ENCODE peak calls at places on chromosomes 3 and 15, in four cellular contexts. One of them, this sample, is unnamed.
A peak's percentile ranks its signal among the peaks of the same experiment; 100 is the strongest.

GRCh38 chr15:49876401-49877038 is 242.5 kb downstream of the ATP8B4 start:
- DNase-seq in GM12878: no peak
- DNase-seq in K562: peak; percentile 8
- DNase-seq in GM12891: no peak
- DNase-seq in this sample: no peak

GRCh38 chr3:161108840-161109239 is 3.7 kb upstream of the B3GALNT1 start:
- DNase-seq in GM12891: no peak
- DNase-seq in K562: no peak
- DNase-seq in GM12878: no peak
- DNase-seq in this sample: no peak

GRCh38 chr15:63447277-63447676 is 57.1 kb upstream of the USP3 start:
- DNase-seq in GM12878: no peak
- DNase-seq in K562: no peak
- DNase-seq in GM12891: no peak
- DNase-seq in this sample: no peak

GRCh38 chr3:45785626-45786150 is 10.6 kb downstream of the SLC6A20 start:
- DNase-seq in GM12878: no peak
- DNase-seq in GM12891: no peak
- DNase-seq in K562: no peak
- DNase-seq in this sample: no peak

GRCh38 chr15:80875568-80875967 is 96.4 kb downstream of the CEMIP start:
- DNase-seq in GM12878: no peak
- DNase-seq in GM12891: no peak
- DNase-seq in K562: no peak
- DNase-seq in this sample: no peak

GRCh38 chr3:33732394-33732793 is 14.3 kb upstream of the CLASP2 start:
- DNase-seq in GM12878: no peak
- DNase-seq in K562: no peak
- DNase-seq in GM12891: no peak
- DNase-seq in this sample: no peak

GRCh38 chr15:68365140-68365745 is 66.7 kb downstream of the ITGA11 start:
- DNase-seq in K562: no peak
- DNase-seq in GM12878: no peak
- DNase-seq in GM12891: no peak
- DNase-seq in this sample: no peak

GRCh38 chr15:41873711-41874110 is 20.1 kb downstream of the SPTBN5 start:
- DNase-seq in GM12878: no peak
- DNase-seq in GM12891: no peak
- DNase-seq in K562: no peak
- DNase-seq in this sample: no peak

GRCh38 chr3:43290961-43291360 is 4.6 kb downstream of the SNRK start:
- DNase-seq in K562: no peak
- DNase-seq in GM12878: no peak
- DNase-seq in GM12891: no peak
- DNase-seq in this sample: no peak

GRCh38 chr15:81492303-81492702 is 118.3 kb upstream of the TMC3 start:
- DNase-seq in K562: no peak
- DNase-seq in GM12891: no peak
- DNase-seq in GM12878: no peak
- DNase-seq in this sample: no peak

GRCh38 chr3:151011427-151011826 is 38.9 kb upstream of the CLRN1 start:
- DNase-seq in GM12891: no peak
- DNase-seq in GM12878: no peak
- DNase-seq in K562: no peak
- DNase-seq in this sample: no peak

GRCh38 chr3:49462222-49462621 is 7.8 kb upstream of the DAG1 start:
- DNase-seq in GM12891: no peak
- DNase-seq in GM12878: no peak
- DNase-seq in K562: peak; percentile 47
- DNase-seq in this sample: no peak

GRCh38 chr3:65245133-65246076 is 557.6 kb upstream of the ADAMTS9 start:
- DNase-seq in K562: no peak
- DNase-seq in GM12878: no peak
- DNase-seq in GM12891: no peak
- DNase-seq in this sample: no peak

GRCh38 chr3:140351466-140351865 is 326.4 kb upstream of the TRIM42 start:
- DNase-seq in GM12878: no peak
- DNase-seq in GM12891: no peak
- DNase-seq in K562: no peak
- DNase-seq in this sample: no peak

GRCh38 chr15:71752604-71753289 is 57.6 kb upstream of the NR2E3 start:
- DNase-seq in GM12891: peak; percentile 37
- DNase-seq in GM12878: no peak
- DNase-seq in K562: no peak
- DNase-seq in this sample: no peak

GRCh38 chr3:61358364-61358763 is 107.1 kb upstream of the FHIT start:
- DNase-seq in K562: no peak
- DNase-seq in GM12878: peak; percentile 76
- DNase-seq in GM12891: peak; percentile 17
- DNase-seq in this sample: peak; percentile 3

GRCh38 chr3:156630081-156630772 is 44.2 kb upstream of the TIPARP start:
- DNase-seq in K562: no peak
- DNase-seq in GM12878: no peak
- DNase-seq in GM12891: no peak
- DNase-seq in this sample: no peak

GRCh38 chr3:15313461-15313860 is 18.9 kb downstream of the SH3BP5 start:
- DNase-seq in GM12891: no peak
- DNase-seq in K562: no peak
- DNase-seq in GM12878: no peak
- DNase-seq in this sample: no peak

GRCh38 chr3:28140664-28141063 is 100.8 kb upstream of the CMC1 start:
- DNase-seq in K562: no peak
- DNase-seq in GM12891: no peak
- DNase-seq in GM12878: no peak
- DNase-seq in this sample: no peak

GRCh38 chr15:63499611-63500010 is 4.8 kb upstream of the USP3 start:
- DNase-seq in GM12878: no peak
- DNase-seq in K562: no peak
- DNase-seq in GM12891: no peak
- DNase-seq in this sample: no peak

GRCh38 chr15:71162309-71162708 is 47.0 kb downstream of the THSD4 start:
- DNase-seq in GM12878: no peak
- DNase-seq in K562: no peak
- DNase-seq in GM12891: no peak
- DNase-seq in this sample: no peak

GRCh38 chr3:108818404-108818803 is 4.2 kb upstream of the TRAT1 start:
- DNase-seq in GM12891: no peak
- DNase-seq in GM12878: no peak
- DNase-seq in K562: no peak
- DNase-seq in this sample: no peak

GRCh38 chr3:26061947-26062346 is 272.1 kb downstream of the OXSM start:
- DNase-seq in K562: no peak
- DNase-seq in GM12878: no peak
- DNase-seq in GM12891: no peak
- DNase-seq in this sample: no peak

GRCh38 chr15:56837281-56837680 is 81.2 kb upstream of the TCF12 start:
- DNase-seq in GM12878: no peak
- DNase-seq in K562: no peak
- DNase-seq in GM12891: no peak
- DNase-seq in this sample: no peak

GRCh38 chr3:59766165-59766872 is 716.5 kb upstream of the CFAP20DC start:
- DNase-seq in GM12891: no peak
- DNase-seq in K562: no peak
- DNase-seq in GM12878: no peak
- DNase-seq in this sample: no peak

GRCh38 chr3:16227566-16227965 is 37.2 kb downstream of the DPH3 start:
- DNase-seq in GM12878: no peak
- DNase-seq in GM12891: no peak
- DNase-seq in K562: no peak
- DNase-seq in this sample: no peak

GRCh38 chr3:139434764-139435291 is 41.5 kb downstream of the RBP2 start:
- DNase-seq in GM12878: no peak
- DNase-seq in GM12891: no peak
- DNase-seq in K562: no peak
- DNase-seq in this sample: no peak

GRCh38 chr3:13280122-13280790 is 139.9 kb downstream of the NUP210 start:
- DNase-seq in GM12878: no peak
- DNase-seq in GM12891: no peak
- DNase-seq in K562: no peak
- DNase-seq in this sample: no peak

GRCh38 chr3:101383656-101384055 is 63.3 kb upstream of the IMPG2 start:
- DNase-seq in K562: no peak
- DNase-seq in GM12891: no peak
- DNase-seq in GM12878: no peak
- DNase-seq in this sample: no peak

GRCh38 chr3:37787027-37787868 is 74.4 kb upstream of the CTDSPL start:
- DNase-seq in K562: no peak
- DNase-seq in GM12891: no peak
- DNase-seq in GM12878: no peak
- DNase-seq in this sample: no peak

GRCh38 chr3:19474169-19474568 is 325.9 kb downstream of the KCNH8 start:
- DNase-seq in GM12891: no peak
- DNase-seq in K562: no peak
- DNase-seq in GM12878: no peak
- DNase-seq in this sample: no peak

GRCh38 chr3:134453631-134454030 is 32.2 kb downstream of the ANAPC13 start:
- DNase-seq in GM12878: no peak
- DNase-seq in GM12891: no peak
- DNase-seq in K562: peak; percentile 21
- DNase-seq in this sample: no peak

GRCh38 chr3:196620228-196620627 is 19.3 kb upstream of the NRROS start:
- DNase-seq in GM12878: no peak
- DNase-seq in K562: peak; percentile 60
- DNase-seq in GM12891: no peak
- DNase-seq in this sample: peak; percentile 91

GRCh38 chr15:76161153-76162049 is 101.6 kb downstream of the TMEM266 start:
- DNase-seq in GM12878: no peak
- DNase-seq in GM12891: no peak
- DNase-seq in K562: no peak
- DNase-seq in this sample: no peak

GRCh38 chr3:81744366-81744765 is 17.1 kb downstream of the GBE1 start:
- DNase-seq in GM12878: no peak
- DNase-seq in GM12891: no peak
- DNase-seq in K562: peak; percentile 7
- DNase-seq in this sample: peak; percentile 49

GRCh38 chr3:30188713-30189112 is 417.7 kb upstream of the TGFBR2 start:
- DNase-seq in GM12878: no peak
- DNase-seq in K562: no peak
- DNase-seq in GM12891: no peak
- DNase-seq in this sample: no peak

GRCh38 chr3:189937302-189938255 is 183.1 kb downstream of the P3H2 start:
- DNase-seq in K562: no peak
- DNase-seq in GM12891: no peak
- DNase-seq in GM12878: no peak
- DNase-seq in this sample: no peak
- TF ChIP-seq SPI1 in K562: no peak
- TF ChIP-seq SPI1 in GM12891: no peak
- TF ChIP-seq SPI1 in GM12878: no peak
- TF ChIP-seq SPI1 in this sample: no peak

DNA sequence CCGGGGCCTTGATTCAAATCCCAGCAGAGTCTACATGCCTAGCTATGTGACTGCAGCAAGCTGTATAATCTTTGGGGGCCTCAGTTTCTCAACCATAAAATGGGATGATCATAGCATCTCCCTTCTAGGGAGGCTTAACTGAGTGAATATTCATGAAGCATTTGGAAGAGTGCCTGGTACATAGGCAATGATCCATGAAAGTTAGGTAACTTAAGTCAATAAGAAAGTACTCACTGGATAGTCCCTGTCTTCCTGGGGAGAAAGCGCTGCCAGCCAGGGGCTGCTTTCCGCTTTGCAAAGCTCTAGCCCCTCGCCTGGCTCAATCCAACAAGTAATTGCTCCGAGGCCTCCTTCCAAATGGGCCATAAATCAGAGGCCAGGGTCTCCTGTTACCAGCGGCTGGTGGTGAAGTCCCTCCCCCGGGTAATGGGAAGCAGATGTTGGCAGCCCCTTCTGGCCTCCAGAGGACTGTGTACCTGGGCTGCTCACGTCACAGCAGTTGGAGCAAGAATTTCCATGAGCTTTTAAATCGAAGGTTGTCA is 521.9 kb upstream of the PROK2 start:
- DNase-seq in GM12891: no peak
- DNase-seq in GM12878: no peak
- DNase-seq in K562: no peak
- DNase-seq in this sample: no peak
- TF ChIP-seq SPI1 in GM12891: no peak
- TF ChIP-seq SPI1 in GM12878: no peak
- TF ChIP-seq SPI1 in K562: no peak
- TF ChIP-seq SPI1 in this sample: no peak

DNA sequence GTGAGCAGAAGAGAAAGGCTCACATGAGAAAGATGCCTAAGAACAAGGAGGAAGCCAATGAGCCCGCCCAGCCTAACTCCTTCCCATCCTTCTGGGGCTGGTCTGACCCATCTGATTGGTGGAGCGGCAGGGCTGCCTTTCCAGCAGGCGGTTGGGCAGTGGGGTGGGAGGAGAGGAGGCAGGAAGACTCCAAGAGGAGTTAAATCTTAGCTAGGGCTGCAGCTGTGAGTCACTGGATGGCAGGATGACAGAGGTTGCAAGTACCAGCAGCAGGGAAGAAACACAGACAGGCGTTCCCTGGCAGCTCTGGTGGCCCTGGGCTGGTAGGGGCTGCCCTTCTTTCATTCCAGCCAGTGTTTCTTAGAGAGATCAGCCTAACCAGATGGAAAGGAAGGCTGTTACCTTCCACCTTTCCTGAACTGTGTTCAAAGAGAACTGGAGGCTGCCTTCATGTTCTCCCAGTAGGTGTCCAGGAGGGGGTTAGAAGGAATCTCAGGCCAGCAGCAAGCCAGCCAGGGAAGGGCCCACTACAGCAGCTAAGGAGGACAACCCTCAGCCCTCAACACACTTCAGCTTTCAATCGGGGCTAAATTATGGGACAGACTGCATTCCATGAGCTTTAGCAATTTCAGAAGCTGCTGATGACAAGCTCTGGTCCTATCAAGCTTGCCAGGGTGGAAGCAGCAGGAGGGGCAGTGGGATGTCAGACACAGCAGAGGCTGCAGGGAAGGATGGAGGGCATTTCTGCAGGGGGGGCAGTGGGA is 50.3 kb downstream of the CHSY1 start:
- DNase-seq in GM12878: no peak
- DNase-seq in K562: peak; percentile 29
- DNase-seq in GM12891: no peak
- DNase-seq in this sample: peak; percentile 60
- TF ChIP-seq SPI1 in GM12878: no peak
- TF ChIP-seq SPI1 in K562: no peak
- TF ChIP-seq SPI1 in GM12891: no peak
- TF ChIP-seq SPI1 in this sample: no peak

DNA sequence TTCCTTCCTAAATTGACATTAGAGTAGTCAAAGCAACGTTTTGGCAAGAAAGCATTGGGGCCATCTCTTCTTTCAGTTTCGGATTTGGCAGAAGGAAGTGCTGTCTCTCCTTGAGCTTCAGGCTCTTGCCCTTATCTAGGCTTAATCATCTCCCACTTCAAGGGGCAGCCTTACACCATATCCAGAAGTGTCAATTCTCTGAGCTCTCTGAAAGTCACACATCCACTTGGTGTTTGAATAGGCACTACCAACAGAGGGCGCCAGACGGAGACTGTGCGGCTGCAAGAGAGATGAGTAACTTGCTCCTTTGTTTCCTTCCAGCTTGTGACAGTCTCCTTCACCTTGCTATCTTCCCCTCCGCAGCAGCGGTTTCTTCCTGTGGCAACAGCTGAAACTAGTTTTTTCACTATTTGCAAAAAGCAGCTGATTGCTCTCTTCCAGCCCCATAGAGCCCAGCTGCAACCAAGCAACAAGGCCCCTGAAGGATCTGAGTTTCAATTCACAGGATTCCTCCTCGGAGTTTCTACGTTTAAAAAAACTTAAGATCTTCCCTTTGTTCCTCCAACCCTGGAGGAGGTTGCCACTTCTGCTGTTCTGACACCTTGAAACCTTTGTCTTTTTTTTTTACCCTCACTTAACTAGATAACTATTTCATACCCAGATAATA is 147.0 kb upstream of the SLCO3A1 start:
- DNase-seq in K562: peak; percentile 41
- DNase-seq in GM12878: peak; percentile 3
- DNase-seq in GM12891: peak; percentile 9
- DNase-seq in this sample: peak; percentile 83
- TF ChIP-seq SPI1 in K562: no peak
- TF ChIP-seq SPI1 in GM12878: no peak
- TF ChIP-seq SPI1 in GM12891: no peak
- TF ChIP-seq SPI1 in this sample: no peak

This sample was measured in HL-60.